ENCODE peak calls at places on chromosome 3, in nine cellular contexts. One of them, this sample, is unnamed.

GRCh38 chr3:116034797-116035196 is 410.5 kb downstream of the LSAMP start:
- DNase-seq in fibroblast of mammary gland: no peak
- DNase-seq in fibroblast of pulmonary artery: no peak
- DNase-seq in stimulated activated CD4-positive, alpha-beta T cell treated with anti-CD3 and anti-CD28 coated beads, Interleukin-1b, Interleukin-23, amount 100 ng/mL, for 1 hour: no peak
- DNase-seq in stimulated activated naive B cell treated with anti-CD40 and anti-IgM and Interleukin-4, amounts not matched to agents 10 μg/mL and 1 μg/mL and 100 μg/mL, for 72 hours: no peak
- DNase-seq in nucleus accumbens: no peak
- DNase-seq in epithelial cell of prostate: no peak
- DNase-seq in T-helper 9 cell: no peak
- DNase-seq in T follicular helper cell: no peak
- DNase-seq in this sample: no peak

GRCh38 chr3:15331606-15332404 is 581 bp downstream of the SH3BP5 start:
- DNase-seq in fibroblast of mammary gland: peak; percentile 56
- DNase-seq in fibroblast of pulmonary artery: no peak
- DNase-seq in stimulated activated CD4-positive, alpha-beta T cell treated with anti-CD3 and anti-CD28 coated beads, Interleukin-1b, Interleukin-23, amount 100 ng/mL, for 1 hour: no peak
- DNase-seq in stimulated activated naive B cell treated with anti-CD40 and anti-IgM and Interleukin-4, amounts not matched to agents 10 μg/mL and 1 μg/mL and 100 μg/mL, for 72 hours: peak; percentile 41
- DNase-seq in nucleus accumbens: peak; percentile 48
- DNase-seq in epithelial cell of prostate: no peak
- DNase-seq in T-helper 9 cell: peak; percentile 38
- DNase-seq in T follicular helper cell: peak; percentile 16
- DNase-seq in this sample: peak; percentile 77

GRCh38 chr3:194973366-194974000 is 287.8 kb downstream of the FAM43A start:
- DNase-seq in fibroblast of mammary gland: no peak
- DNase-seq in fibroblast of pulmonary artery: no peak
- DNase-seq in stimulated activated CD4-positive, alpha-beta T cell treated with anti-CD3 and anti-CD28 coated beads, Interleukin-1b, Interleukin-23, amount 100 ng/mL, for 1 hour: no peak
- DNase-seq in stimulated activated naive B cell treated with anti-CD40 and anti-IgM and Interleukin-4, amounts not matched to agents 10 μg/mL and 1 μg/mL and 100 μg/mL, for 72 hours: no peak
- DNase-seq in nucleus accumbens: no peak
- DNase-seq in epithelial cell of prostate: no peak
- DNase-seq in T-helper 9 cell: no peak
- DNase-seq in T follicular helper cell: no peak
- DNase-seq in this sample: peak; percentile 55

GRCh38 chr3:47004369-47005211 is 25.1 kb downstream of the NBEAL2 start:
- DNase-seq in fibroblast of mammary gland: no peak
- DNase-seq in fibroblast of pulmonary artery: no peak
- DNase-seq in stimulated activated CD4-positive, alpha-beta T cell treated with anti-CD3 and anti-CD28 coated beads, Interleukin-1b, Interleukin-23, amount 100 ng/mL, for 1 hour: no peak
- DNase-seq in stimulated activated naive B cell treated with anti-CD40 and anti-IgM and Interleukin-4, amounts not matched to agents 10 μg/mL and 1 μg/mL and 100 μg/mL, for 72 hours: no peak
- DNase-seq in nucleus accumbens: no peak
- DNase-seq in epithelial cell of prostate: no peak
- DNase-seq in T-helper 9 cell: no peak
- DNase-seq in T follicular helper cell: no peak
- DNase-seq in this sample: no peak

GRCh38 chr3:66144792-66145733 is 75.7 kb upstream of the SLC25A26 start:
- DNase-seq in fibroblast of mammary gland: peak; percentile 59
- DNase-seq in fibroblast of pulmonary artery: no peak
- DNase-seq in stimulated activated CD4-positive, alpha-beta T cell treated with anti-CD3 and anti-CD28 coated beads, Interleukin-1b, Interleukin-23, amount 100 ng/mL, for 1 hour: no peak
- DNase-seq in stimulated activated naive B cell treated with anti-CD40 and anti-IgM and Interleukin-4, amounts not matched to agents 10 μg/mL and 1 μg/mL and 100 μg/mL, for 72 hours: no peak
- DNase-seq in nucleus accumbens: no peak
- DNase-seq in epithelial cell of prostate: no peak
- DNase-seq in T-helper 9 cell: no peak
- DNase-seq in T follicular helper cell: no peak
- DNase-seq in this sample: no peak

GRCh38 chr3:11662392-11662990 is 18.8 kb upstream of the VGLL4 start:
- DNase-seq in fibroblast of mammary gland: peak; percentile 43
- DNase-seq in fibroblast of pulmonary artery: peak; percentile 38
- DNase-seq in stimulated activated CD4-positive, alpha-beta T cell treated with anti-CD3 and anti-CD28 coated beads, Interleukin-1b, Interleukin-23, amount 100 ng/mL, for 1 hour: no peak
- DNase-seq in stimulated activated naive B cell treated with anti-CD40 and anti-IgM and Interleukin-4, amounts not matched to agents 10 μg/mL and 1 μg/mL and 100 μg/mL, for 72 hours: no peak
- DNase-seq in nucleus accumbens: no peak
- DNase-seq in epithelial cell of prostate: no peak
- DNase-seq in T-helper 9 cell: no peak
- DNase-seq in T follicular helper cell: no peak
- DNase-seq in this sample: no peak

GRCh38 chr3:69999191-70000027 is at the start of gene SAMMSON:
- DNase-seq in fibroblast of mammary gland: peak; percentile 49
- DNase-seq in fibroblast of pulmonary artery: peak; percentile 44
- DNase-seq in stimulated activated CD4-positive, alpha-beta T cell treated with anti-CD3 and anti-CD28 coated beads, Interleukin-1b, Interleukin-23, amount 100 ng/mL, for 1 hour: no peak
- DNase-seq in stimulated activated naive B cell treated with anti-CD40 and anti-IgM and Interleukin-4, amounts not matched to agents 10 μg/mL and 1 μg/mL and 100 μg/mL, for 72 hours: no peak
- DNase-seq in nucleus accumbens: no peak
- DNase-seq in epithelial cell of prostate: no peak
- DNase-seq in T-helper 9 cell: no peak
- DNase-seq in T follicular helper cell: no peak
- DNase-seq in this sample: no peak

GRCh38 chr3:187551419-187551818 is 118.8 kb downstream of the SST start:
- DNase-seq in fibroblast of mammary gland: peak; percentile 30
- DNase-seq in fibroblast of pulmonary artery: no peak
- DNase-seq in stimulated activated CD4-positive, alpha-beta T cell treated with anti-CD3 and anti-CD28 coated beads, Interleukin-1b, Interleukin-23, amount 100 ng/mL, for 1 hour: no peak
- DNase-seq in stimulated activated naive B cell treated with anti-CD40 and anti-IgM and Interleukin-4, amounts not matched to agents 10 μg/mL and 1 μg/mL and 100 μg/mL, for 72 hours: no peak
- DNase-seq in nucleus accumbens: no peak
- DNase-seq in epithelial cell of prostate: no peak
- DNase-seq in T-helper 9 cell: no peak
- DNase-seq in T follicular helper cell: no peak
- DNase-seq in this sample: no peak

GRCh38 chr3:195221015-195221853 is 49.7 kb downstream of the XXYLT1 start:
- DNase-seq in fibroblast of mammary gland: no peak
- DNase-seq in fibroblast of pulmonary artery: peak; percentile 58
- DNase-seq in stimulated activated CD4-positive, alpha-beta T cell treated with anti-CD3 and anti-CD28 coated beads, Interleukin-1b, Interleukin-23, amount 100 ng/mL, for 1 hour: no peak
- DNase-seq in stimulated activated naive B cell treated with anti-CD40 and anti-IgM and Interleukin-4, amounts not matched to agents 10 μg/mL and 1 μg/mL and 100 μg/mL, for 72 hours: no peak
- DNase-seq in nucleus accumbens: peak; percentile 30
- DNase-seq in epithelial cell of prostate: no peak
- DNase-seq in T-helper 9 cell: no peak
- DNase-seq in T follicular helper cell: no peak
- DNase-seq in this sample: no peak

GRCh38 chr3:98797905-98798304 is 34.8 kb downstream of the ST3GAL6 start:
- DNase-seq in fibroblast of mammary gland: no peak
- DNase-seq in fibroblast of pulmonary artery: no peak
- DNase-seq in stimulated activated CD4-positive, alpha-beta T cell treated with anti-CD3 and anti-CD28 coated beads, Interleukin-1b, Interleukin-23, amount 100 ng/mL, for 1 hour: no peak
- DNase-seq in stimulated activated naive B cell treated with anti-CD40 and anti-IgM and Interleukin-4, amounts not matched to agents 10 μg/mL and 1 μg/mL and 100 μg/mL, for 72 hours: no peak
- DNase-seq in nucleus accumbens: no peak
- DNase-seq in epithelial cell of prostate: no peak
- DNase-seq in T-helper 9 cell: no peak
- DNase-seq in T follicular helper cell: no peak
- DNase-seq in this sample: no peak

GRCh38 chr3:53696401-53697172 is 149.6 kb downstream of the CHDH start:
- DNase-seq in fibroblast of mammary gland: no peak
- DNase-seq in fibroblast of pulmonary artery: no peak
- DNase-seq in stimulated activated CD4-positive, alpha-beta T cell treated with anti-CD3 and anti-CD28 coated beads, Interleukin-1b, Interleukin-23, amount 100 ng/mL, for 1 hour: no peak
- DNase-seq in stimulated activated naive B cell treated with anti-CD40 and anti-IgM and Interleukin-4, amounts not matched to agents 10 μg/mL and 1 μg/mL and 100 μg/mL, for 72 hours: no peak
- DNase-seq in nucleus accumbens: no peak
- DNase-seq in epithelial cell of prostate: no peak
- DNase-seq in T-helper 9 cell: no peak
- DNase-seq in T follicular helper cell: no peak
- DNase-seq in this sample: peak; percentile 55

GRCh38 chr3:52190294-52190841 is 7.6 kb upstream of the ALAS1 start:
- DNase-seq in fibroblast of mammary gland: peak; percentile 73
- DNase-seq in fibroblast of pulmonary artery: peak; percentile 58
- DNase-seq in stimulated activated CD4-positive, alpha-beta T cell treated with anti-CD3 and anti-CD28 coated beads, Interleukin-1b, Interleukin-23, amount 100 ng/mL, for 1 hour: no peak
- DNase-seq in stimulated activated naive B cell treated with anti-CD40 and anti-IgM and Interleukin-4, amounts not matched to agents 10 μg/mL and 1 μg/mL and 100 μg/mL, for 72 hours: no peak
- DNase-seq in nucleus accumbens: peak; percentile 54
- DNase-seq in epithelial cell of prostate: no peak
- DNase-seq in T-helper 9 cell: no peak
- DNase-seq in T follicular helper cell: no peak
- DNase-seq in this sample: no peak

GRCh38 chr3:122609798-122610559 is 32.5 kb downstream of the PARP15 start:
- DNase-seq in fibroblast of mammary gland: peak; percentile 94
- DNase-seq in fibroblast of pulmonary artery: peak; percentile 78
- DNase-seq in stimulated activated CD4-positive, alpha-beta T cell treated with anti-CD3 and anti-CD28 coated beads, Interleukin-1b, Interleukin-23, amount 100 ng/mL, for 1 hour: no peak
- DNase-seq in stimulated activated naive B cell treated with anti-CD40 and anti-IgM and Interleukin-4, amounts not matched to agents 10 μg/mL and 1 μg/mL and 100 μg/mL, for 72 hours: peak; percentile 32
- DNase-seq in nucleus accumbens: no peak
- DNase-seq in epithelial cell of prostate: peak; percentile 78
- DNase-seq in T-helper 9 cell: no peak
- DNase-seq in T follicular helper cell: no peak
- DNase-seq in this sample: no peak

GRCh38 chr3:38620236-38620635 is 29.3 kb downstream of the SCN5A start:
- DNase-seq in fibroblast of mammary gland: peak; percentile 59
- DNase-seq in fibroblast of pulmonary artery: no peak
- DNase-seq in stimulated activated CD4-positive, alpha-beta T cell treated with anti-CD3 and anti-CD28 coated beads, Interleukin-1b, Interleukin-23, amount 100 ng/mL, for 1 hour: no peak
- DNase-seq in stimulated activated naive B cell treated with anti-CD40 and anti-IgM and Interleukin-4, amounts not matched to agents 10 μg/mL and 1 μg/mL and 100 μg/mL, for 72 hours: no peak
- DNase-seq in nucleus accumbens: no peak
- DNase-seq in epithelial cell of prostate: no peak
- DNase-seq in T-helper 9 cell: no peak
- DNase-seq in T follicular helper cell: no peak
- DNase-seq in this sample: no peak

GRCh38 chr3:49352286-49352685 is 5.9 kb downstream of the GPX1 start:
- DNase-seq in fibroblast of mammary gland: no peak
- DNase-seq in fibroblast of pulmonary artery: no peak
- DNase-seq in stimulated activated CD4-positive, alpha-beta T cell treated with anti-CD3 and anti-CD28 coated beads, Interleukin-1b, Interleukin-23, amount 100 ng/mL, for 1 hour: no peak
- DNase-seq in stimulated activated naive B cell treated with anti-CD40 and anti-IgM and Interleukin-4, amounts not matched to agents 10 μg/mL and 1 μg/mL and 100 μg/mL, for 72 hours: no peak
- DNase-seq in nucleus accumbens: no peak
- DNase-seq in epithelial cell of prostate: no peak
- DNase-seq in T-helper 9 cell: no peak
- DNase-seq in T follicular helper cell: no peak
- DNase-seq in this sample: no peak

GRCh38 chr3:107366766-107367165 is 10.5 kb upstream of the CCDC54 start:
- DNase-seq in fibroblast of mammary gland: no peak
- DNase-seq in fibroblast of pulmonary artery: no peak
- DNase-seq in stimulated activated CD4-positive, alpha-beta T cell treated with anti-CD3 and anti-CD28 coated beads, Interleukin-1b, Interleukin-23, amount 100 ng/mL, for 1 hour: no peak
- DNase-seq in stimulated activated naive B cell treated with anti-CD40 and anti-IgM and Interleukin-4, amounts not matched to agents 10 μg/mL and 1 μg/mL and 100 μg/mL, for 72 hours: no peak
- DNase-seq in nucleus accumbens: no peak
- DNase-seq in epithelial cell of prostate: no peak
- DNase-seq in T-helper 9 cell: no peak
- DNase-seq in T follicular helper cell: no peak
- DNase-seq in this sample: no peak

GRCh38 chr3:29083081-29083480 is 197.8 kb upstream of the RBMS3 start:
- DNase-seq in fibroblast of mammary gland: no peak
- DNase-seq in fibroblast of pulmonary artery: no peak
- DNase-seq in stimulated activated CD4-positive, alpha-beta T cell treated with anti-CD3 and anti-CD28 coated beads, Interleukin-1b, Interleukin-23, amount 100 ng/mL, for 1 hour: no peak
- DNase-seq in stimulated activated naive B cell treated with anti-CD40 and anti-IgM and Interleukin-4, amounts not matched to agents 10 μg/mL and 1 μg/mL and 100 μg/mL, for 72 hours: no peak
- DNase-seq in nucleus accumbens: no peak
- DNase-seq in epithelial cell of prostate: no peak
- DNase-seq in T-helper 9 cell: no peak
- DNase-seq in T follicular helper cell: no peak
- DNase-seq in this sample: no peak

GRCh38 chr3:38834110-38834509 is 18.1 kb upstream of the SCN10A start:
- DNase-seq in fibroblast of mammary gland: peak; percentile 80
- DNase-seq in fibroblast of pulmonary artery: peak; percentile 90
- DNase-seq in stimulated activated CD4-positive, alpha-beta T cell treated with anti-CD3 and anti-CD28 coated beads, Interleukin-1b, Interleukin-23, amount 100 ng/mL, for 1 hour: no peak
- DNase-seq in stimulated activated naive B cell treated with anti-CD40 and anti-IgM and Interleukin-4, amounts not matched to agents 10 μg/mL and 1 μg/mL and 100 μg/mL, for 72 hours: no peak
- DNase-seq in nucleus accumbens: no peak
- DNase-seq in epithelial cell of prostate: no peak
- DNase-seq in T-helper 9 cell: no peak
- DNase-seq in T follicular helper cell: no peak
- DNase-seq in this sample: peak; percentile 68

GRCh38 chr3:175075269-175075668 is 216.1 kb downstream of the NAALADL2 start:
- DNase-seq in fibroblast of mammary gland: peak; percentile 39
- DNase-seq in fibroblast of pulmonary artery: no peak
- DNase-seq in stimulated activated CD4-positive, alpha-beta T cell treated with anti-CD3 and anti-CD28 coated beads, Interleukin-1b, Interleukin-23, amount 100 ng/mL, for 1 hour: no peak
- DNase-seq in stimulated activated naive B cell treated with anti-CD40 and anti-IgM and Interleukin-4, amounts not matched to agents 10 μg/mL and 1 μg/mL and 100 μg/mL, for 72 hours: no peak
- DNase-seq in nucleus accumbens: no peak
- DNase-seq in epithelial cell of prostate: no peak
- DNase-seq in T-helper 9 cell: no peak
- DNase-seq in T follicular helper cell: no peak
- DNase-seq in this sample: no peak

This sample was measured in right atrium auricular region.